ENCODE peak calls at places on chromosome 9, in eight cellular contexts. One of them, this sample, is unnamed.

GRCh38 chr9:12740845-12741244 is 34.0 kb upstream of the LURAP1L start:
- DNase-seq in endothelial cell: no peak
- DNase-seq in body of pancreas: no peak
- DNase-seq in Peyer's patch: no peak
- DNase-seq in choroid plexus epithelial cell: no peak
- DNase-seq in hepatocyte: no peak
- DNase-seq in brain microvascular endothelial cell: peak
- DNase-seq in pancreas: no peak
- DNase-seq in this sample: no peak

GRCh38 chr9:136952876-136953770 is 1.1 kb downstream of the LCN12 start:
- DNase-seq in endothelial cell: no peak
- DNase-seq in Peyer's patch: no peak
- DNase-seq in choroid plexus epithelial cell: no peak
- DNase-seq in body of pancreas: no peak
- DNase-seq in pancreas: no peak
- DNase-seq in hepatocyte: no peak
- DNase-seq in brain microvascular endothelial cell: no peak
- DNase-seq in this sample: no peak

GRCh38 chr9:132381966-132382541 is 24.6 kb downstream of the TTF1 start:
- DNase-seq in brain microvascular endothelial cell: no peak
- DNase-seq in endothelial cell: no peak
- DNase-seq in body of pancreas: peak
- DNase-seq in pancreas: peak
- DNase-seq in hepatocyte: no peak
- DNase-seq in Peyer's patch: peak
- DNase-seq in choroid plexus epithelial cell: no peak
- DNase-seq in this sample: no peak

GRCh38 chr9:111030492-111030891 is 7.8 kb downstream of the LPAR1 start:
- DNase-seq in endothelial cell: no peak
- DNase-seq in pancreas: no peak
- DNase-seq in body of pancreas: no peak
- DNase-seq in choroid plexus epithelial cell: no peak
- DNase-seq in Peyer's patch: no peak
- DNase-seq in brain microvascular endothelial cell: no peak
- DNase-seq in hepatocyte: no peak
- DNase-seq in this sample: no peak

GRCh38 chr9:114930063-114930812 is at the start of gene TNFSF8:
- DNase-seq in hepatocyte: no peak
- DNase-seq in brain microvascular endothelial cell: no peak
- DNase-seq in pancreas: no peak
- DNase-seq in body of pancreas: no peak
- DNase-seq in endothelial cell: no peak
- DNase-seq in Peyer's patch: peak
- DNase-seq in choroid plexus epithelial cell: no peak
- DNase-seq in this sample: no peak

GRCh38 chr9:121567142-121568100 is 67.8 kb upstream of the GGTA1 start:
- DNase-seq in Peyer's patch: no peak
- DNase-seq in hepatocyte: no peak
- DNase-seq in endothelial cell: no peak
- DNase-seq in brain microvascular endothelial cell: no peak
- DNase-seq in choroid plexus epithelial cell: peak
- DNase-seq in body of pancreas: peak
- DNase-seq in pancreas: no peak
- DNase-seq in this sample: no peak

GRCh38 chr9:131239307-131239975 is 36.9 kb downstream of the FAM78A start:
- DNase-seq in endothelial cell: no peak
- DNase-seq in hepatocyte: no peak
- DNase-seq in body of pancreas: no peak
- DNase-seq in brain microvascular endothelial cell: no peak
- DNase-seq in pancreas: no peak
- DNase-seq in choroid plexus epithelial cell: no peak
- DNase-seq in Peyer's patch: peak
- DNase-seq in this sample: no peak

GRCh38 chr9:108865037-108865436 is 3.0 kb downstream of the ACTL7A start:
- DNase-seq in choroid plexus epithelial cell: no peak
- DNase-seq in Peyer's patch: no peak
- DNase-seq in pancreas: no peak
- DNase-seq in brain microvascular endothelial cell: no peak
- DNase-seq in endothelial cell: no peak
- DNase-seq in body of pancreas: no peak
- DNase-seq in hepatocyte: no peak
- DNase-seq in this sample: no peak

GRCh38 chr9:22147818-22148573 is 138.9 kb upstream of the CDKN2B start:
- DNase-seq in brain microvascular endothelial cell: peak
- DNase-seq in hepatocyte: no peak
- DNase-seq in Peyer's patch: no peak
- DNase-seq in body of pancreas: no peak
- DNase-seq in endothelial cell: no peak
- DNase-seq in pancreas: no peak
- DNase-seq in choroid plexus epithelial cell: peak
- DNase-seq in this sample: no peak

GRCh38 chr9:84969084-84969483 is 299.6 kb downstream of the NTRK2 start:
- DNase-seq in body of pancreas: no peak
- DNase-seq in pancreas: no peak
- DNase-seq in brain microvascular endothelial cell: no peak
- DNase-seq in endothelial cell: no peak
- DNase-seq in Peyer's patch: no peak
- DNase-seq in hepatocyte: no peak
- DNase-seq in choroid plexus epithelial cell: no peak
- DNase-seq in this sample: no peak

GRCh38 chr9:23638837-23639426 is 187.1 kb downstream of the ELAVL2 start:
- DNase-seq in body of pancreas: no peak
- DNase-seq in Peyer's patch: no peak
- DNase-seq in brain microvascular endothelial cell: no peak
- DNase-seq in choroid plexus epithelial cell: no peak
- DNase-seq in endothelial cell: no peak
- DNase-seq in hepatocyte: no peak
- DNase-seq in pancreas: no peak
- DNase-seq in this sample: no peak

GRCh38 chr9:99967457-99967856 is 61.0 kb downstream of the STX17 start:
- DNase-seq in brain microvascular endothelial cell: no peak
- DNase-seq in endothelial cell: no peak
- DNase-seq in body of pancreas: no peak
- DNase-seq in hepatocyte: no peak
- DNase-seq in pancreas: no peak
- DNase-seq in Peyer's patch: no peak
- DNase-seq in choroid plexus epithelial cell: no peak
- DNase-seq in this sample: no peak

GRCh38 chr9:20225841-20226240 is 396.5 kb downstream of the MLLT3 start:
- DNase-seq in brain microvascular endothelial cell: no peak
- DNase-seq in pancreas: no peak
- DNase-seq in Peyer's patch: no peak
- DNase-seq in endothelial cell: no peak
- DNase-seq in choroid plexus epithelial cell: no peak
- DNase-seq in body of pancreas: no peak
- DNase-seq in hepatocyte: no peak
- DNase-seq in this sample: no peak

GRCh38 chr9:14089051-14089798 is 224.7 kb downstream of the NFIB start:
- DNase-seq in brain microvascular endothelial cell: no peak
- DNase-seq in hepatocyte: no peak
- DNase-seq in pancreas: no peak
- DNase-seq in choroid plexus epithelial cell: peak
- DNase-seq in body of pancreas: no peak
- DNase-seq in Peyer's patch: no peak
- DNase-seq in endothelial cell: no peak
- DNase-seq in this sample: no peak

GRCh38 chr9:8262625-8263622 is 463.3 kb upstream of the DMAC1 start:
- DNase-seq in brain microvascular endothelial cell: no peak
- DNase-seq in Peyer's patch: no peak
- DNase-seq in endothelial cell: no peak
- DNase-seq in body of pancreas: no peak
- DNase-seq in hepatocyte: peak
- DNase-seq in pancreas: no peak
- DNase-seq in choroid plexus epithelial cell: no peak
- DNase-seq in this sample: no peak

GRCh38 chr9:136103651-136104487 is 8.8 kb upstream of the NACC2 start:
- DNase-seq in body of pancreas: no peak
- DNase-seq in endothelial cell: no peak
- DNase-seq in brain microvascular endothelial cell: no peak
- DNase-seq in choroid plexus epithelial cell: no peak
- DNase-seq in Peyer's patch: no peak
- DNase-seq in pancreas: no peak
- DNase-seq in hepatocyte: no peak
- DNase-seq in this sample: no peak

GRCh38 chr9:78213696-78214095 is 22.2 kb upstream of the CEP78 start:
- DNase-seq in brain microvascular endothelial cell: peak
- DNase-seq in pancreas: no peak
- DNase-seq in endothelial cell: no peak
- DNase-seq in hepatocyte: peak
- DNase-seq in body of pancreas: no peak
- DNase-seq in Peyer's patch: no peak
- DNase-seq in choroid plexus epithelial cell: peak
- DNase-seq in this sample: no peak

GRCh38 chr9:84940294-84940693 is 270.8 kb downstream of the NTRK2 start:
- DNase-seq in choroid plexus epithelial cell: no peak
- DNase-seq in endothelial cell: no peak
- DNase-seq in Peyer's patch: no peak
- DNase-seq in pancreas: no peak
- DNase-seq in brain microvascular endothelial cell: no peak
- DNase-seq in hepatocyte: no peak
- DNase-seq in body of pancreas: no peak
- DNase-seq in this sample: no peak

GRCh38 chr9:14314424-14314928 is 535 bp upstream of the NFIB start:
- DNase-seq in hepatocyte: peak
- DNase-seq in brain microvascular endothelial cell: peak
- DNase-seq in Peyer's patch: peak
- DNase-seq in pancreas: peak
- DNase-seq in body of pancreas: peak
- DNase-seq in endothelial cell: peak
- DNase-seq in choroid plexus epithelial cell: peak
- DNase-seq in this sample: no peak

GRCh38 chr9:134365791-134366222 is 39.6 kb downstream of the RXRA start:
- DNase-seq in choroid plexus epithelial cell: peak
- DNase-seq in hepatocyte: peak
- DNase-seq in body of pancreas: no peak
- DNase-seq in endothelial cell: no peak
- DNase-seq in pancreas: no peak
- DNase-seq in brain microvascular endothelial cell: no peak
- DNase-seq in Peyer's patch: no peak
- DNase-seq in this sample: no peak
- TF ChIP-seq CTCF in choroid plexus epithelial cell: no peak
- TF ChIP-seq CTCF in hepatocyte: no peak
- TF ChIP-seq CTCF in body of pancreas: no peak
- TF ChIP-seq CTCF in endothelial cell: no peak
- TF ChIP-seq CTCF in pancreas: no peak
- TF ChIP-seq CTCF in brain microvascular endothelial cell: no peak
- TF ChIP-seq CTCF in Peyer's patch: no peak
- TF ChIP-seq CTCF in this sample: no peak

GRCh38 chr9:2800385-2801179 is 43.3 kb downstream of the PUM3 start:
- DNase-seq in hepatocyte: peak
- DNase-seq in Peyer's patch: no peak
- DNase-seq in choroid plexus epithelial cell: peak
- DNase-seq in endothelial cell: peak
- DNase-seq in brain microvascular endothelial cell: no peak
- DNase-seq in body of pancreas: no peak
- DNase-seq in pancreas: no peak
- DNase-seq in this sample: no peak
- TF ChIP-seq CTCF in hepatocyte: peak
- TF ChIP-seq CTCF in Peyer's patch: no peak
- TF ChIP-seq CTCF in choroid plexus epithelial cell: peak
- TF ChIP-seq CTCF in endothelial cell: no peak
- TF ChIP-seq CTCF in brain microvascular endothelial cell: peak
- TF ChIP-seq CTCF in body of pancreas: peak
- TF ChIP-seq CTCF in pancreas: no peak
- TF ChIP-seq CTCF in this sample: no peak

GRCh38 chr9:27711241-27711640 is 138.0 kb upstream of the C9orf72 start:
- DNase-seq in hepatocyte: no peak
- DNase-seq in pancreas: no peak
- DNase-seq in body of pancreas: no peak
- DNase-seq in Peyer's patch: no peak
- DNase-seq in endothelial cell: no peak
- DNase-seq in choroid plexus epithelial cell: no peak
- DNase-seq in brain microvascular endothelial cell: no peak
- DNase-seq in this sample: no peak

GRCh38 chr9:27715651-27716050 is 142.4 kb upstream of the C9orf72 start:
- DNase-seq in choroid plexus epithelial cell: no peak
- DNase-seq in pancreas: no peak
- DNase-seq in brain microvascular endothelial cell: no peak
- DNase-seq in hepatocyte: no peak
- DNase-seq in Peyer's patch: no peak
- DNase-seq in body of pancreas: no peak
- DNase-seq in endothelial cell: no peak
- DNase-seq in this sample: no peak

GRCh38 chr9:27712826-27713225 is 139.5 kb upstream of the C9orf72 start:
- DNase-seq in pancreas: no peak
- DNase-seq in brain microvascular endothelial cell: no peak
- DNase-seq in endothelial cell: no peak
- DNase-seq in body of pancreas: no peak
- DNase-seq in hepatocyte: no peak
- DNase-seq in choroid plexus epithelial cell: no peak
- DNase-seq in Peyer's patch: no peak
- DNase-seq in this sample: no peak

GRCh38 chr9:27717991-27718390 is 144.7 kb upstream of the C9orf72 start:
- DNase-seq in brain microvascular endothelial cell: no peak
- DNase-seq in hepatocyte: no peak
- DNase-seq in choroid plexus epithelial cell: peak
- DNase-seq in pancreas: no peak
- DNase-seq in body of pancreas: no peak
- DNase-seq in endothelial cell: no peak
- DNase-seq in Peyer's patch: no peak
- DNase-seq in this sample: no peak

GRCh38 chr9:27714388-27714787 is 141.1 kb upstream of the C9orf72 start:
- DNase-seq in pancreas: no peak
- DNase-seq in hepatocyte: no peak
- DNase-seq in choroid plexus epithelial cell: peak
- DNase-seq in endothelial cell: no peak
- DNase-seq in body of pancreas: no peak
- DNase-seq in brain microvascular endothelial cell: no peak
- DNase-seq in Peyer's patch: no peak
- DNase-seq in this sample: no peak
- TF ChIP-seq CTCF in pancreas: no peak
- TF ChIP-seq CTCF in hepatocyte: no peak
- TF ChIP-seq CTCF in choroid plexus epithelial cell: peak
- TF ChIP-seq CTCF in endothelial cell: peak
- TF ChIP-seq CTCF in body of pancreas: peak
- TF ChIP-seq CTCF in brain microvascular endothelial cell: peak
- TF ChIP-seq CTCF in Peyer's patch: no peak
- TF ChIP-seq CTCF in this sample: no peak

DNA sequence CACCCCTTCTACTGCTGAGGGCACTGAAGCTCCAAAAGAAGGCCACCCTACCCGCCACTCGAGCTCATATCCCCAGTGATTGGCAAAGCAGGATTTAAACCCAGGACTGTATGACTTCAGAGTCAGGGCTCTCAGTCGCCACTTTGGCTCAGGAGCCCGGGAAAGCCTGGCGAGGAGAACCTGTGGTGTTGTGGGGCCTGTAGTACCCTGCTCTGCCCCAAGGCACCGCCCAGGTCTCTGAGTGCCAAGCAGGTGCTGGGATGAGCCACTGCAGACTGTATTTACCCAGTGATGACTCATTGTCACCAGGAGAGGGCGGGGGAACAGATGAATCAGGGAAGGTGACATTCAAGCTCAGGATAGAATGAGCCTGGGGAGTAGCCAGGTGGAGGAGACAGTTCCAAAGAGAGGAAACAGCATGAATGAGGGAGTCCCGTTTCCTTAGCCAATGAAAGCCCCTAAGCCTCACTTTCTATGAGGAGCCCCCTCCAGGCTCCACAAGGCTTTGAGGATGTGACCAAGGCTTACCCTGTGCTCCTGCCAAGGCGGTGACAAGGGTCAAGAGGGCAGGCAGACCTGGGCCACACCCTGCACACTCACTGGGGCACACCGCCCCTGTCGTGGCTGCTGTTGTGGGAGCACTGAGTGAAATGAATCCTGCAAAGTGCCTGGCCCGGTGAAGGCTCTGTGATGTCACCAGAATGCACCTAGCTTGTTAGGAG is 17.8 kb upstream of the DPM2 start:
- DNase-seq in choroid plexus epithelial cell: no peak
- DNase-seq in endothelial cell: no peak
- DNase-seq in hepatocyte: peak
- DNase-seq in Peyer's patch: peak
- DNase-seq in pancreas: peak
- DNase-seq in brain microvascular endothelial cell: no peak
- DNase-seq in body of pancreas: peak
- DNase-seq in this sample: no peak
- TF ChIP-seq CTCF in choroid plexus epithelial cell: peak
- TF ChIP-seq CTCF in endothelial cell: no peak
- TF ChIP-seq CTCF in hepatocyte: peak
- TF ChIP-seq CTCF in Peyer's patch: peak
- TF ChIP-seq CTCF in pancreas: peak
- TF ChIP-seq CTCF in brain microvascular endothelial cell: peak
- TF ChIP-seq CTCF in body of pancreas: peak
- TF ChIP-seq CTCF in this sample: no peak